ENCODE peak calls at places on chromosome 15, in six cellular contexts. K is IMR-90, G is HT-29, E is HCT116, Z is mucosa of descending colon, O is NCI-H146. Q is an unnamed sample.

GRCh38 chr15:90869601-90870353 is 1.4 kb downstream of the FURIN start:
- DNase-seq in O (no peak), E (peak), Z (peak), K (peak), G (peak), Q (peak)

GRCh38 chr15:84631706-84632272 is 22.3 kb downstream of the WDR73 start:
- DNase-seq in G (no peak), E (no peak), O (no peak), K (peak), Z (no peak), Q (no peak)

GRCh38 chr15:88649286-88649733 is 10.5 kb downstream of the ISG20 start:
- DNase-seq in G (no peak), E (peak), Z (peak), K (peak), O (no peak), Q (peak)

GRCh38 chr15:77017091-77017660 is 22.2 kb downstream of the PSTPIP1 start:
- DNase-seq in K (no peak), O (no peak), Z (peak), E (no peak), G (no peak), Q (no peak)

GRCh38 chr15:40282870-40283614 is at the start of gene ANKRD63:
- DNase-seq in E (no peak), K (no peak), G (no peak), O (peak), Z (peak), Q (peak)

GRCh38 chr15:94119923-94120775 is 111.2 kb upstream of the MCTP2 start:
- DNase-seq in E (peak), Z (no peak), O (peak), K (peak), G (peak), Q (peak)

GRCh38 chr15:49895337-49896223 is 223.5 kb downstream of the ATP8B4 start:
- DNase-seq in O (no peak), E (no peak), K (peak), Z (no peak), G (no peak), Q (no peak)

GRCh38 chr15:64749999-64750657 is 25.3 kb downstream of the RBPMS2 start:
- DNase-seq in K (peak), O (no peak), G (peak), E (no peak), Z (no peak), Q (no peak)

GRCh38 chr15:100350434-100351226 is 8.9 kb upstream of the ADAMTS17 start:
- DNase-seq in Z (no peak), G (peak), O (no peak), K (peak), E (no peak), Q (peak)

GRCh38 chr15:62110000-62110851 is 43.4 kb downstream of the C2CD4A start:
- DNase-seq in E (no peak), K (peak), G (no peak), Z (no peak), O (peak), Q (peak)

GRCh38 chr15:40320931-40321371 is 2.5 kb upstream of the INAFM2 start:
- DNase-seq in O (peak), E (peak), K (peak), G (peak), Z (no peak), Q (peak)

GRCh38 chr15:57323806-57324589 is 52.3 kb upstream of the CGNL1 start:
- DNase-seq in K (peak), G (peak), E (peak), Z (peak), O (peak), Q (peak)

GRCh38 chr15:31390777-31391486 is 64.3 kb downstream of the KLF13 start:
- DNase-seq in E (no peak), G (no peak), Z (peak), O (no peak), K (no peak), Q (no peak)

GRCh38 chr15:37246856-37247255 is 146.5 kb upstream of the MEIS2 start:
- DNase-seq in O (no peak), Z (no peak), K (no peak), E (no peak), G (no peak), Q (no peak)

GRCh38 chr15:84079885-84080777 is 155.4 kb upstream of the GOLGA6L4 start:
- DNase-seq in Z (peak), K (peak), G (no peak), E (no peak), O (peak), Q (peak)

GRCh38 chr15:75966073-75966472 is 46.2 kb downstream of the NRG4 start:
- DNase-seq in G (peak), Z (no peak), O (no peak), E (no peak), K (peak), Q (no peak)

GRCh38 chr15:49135893-49136292 is 19.5 kb downstream of the COPS2 start:
- DNase-seq in Z (no peak), K (peak), E (no peak), O (no peak), G (no peak), Q (no peak)

GRCh38 chr15:98842192-98842972 is 165.2 kb downstream of the PGPEP1L start:
- DNase-seq in Z (no peak), O (no peak), G (no peak), K (peak), E (no peak), Q (no peak)

GRCh38 chr15:33460166-33460805 is 149.5 kb downstream of the RYR3 start:
- DNase-seq in O (no peak), E (no peak), G (no peak), K (no peak), Z (no peak), Q (no peak)

GRCh38 chr15:40511472-40512133 is 40.8 kb downstream of the CHST14 start:
- DNase-seq in E (no peak), Z (peak), G (peak), O (peak), K (no peak), Q (peak)

GRCh38 chr15:35142578-35142977 is 57.5 kb upstream of the NANOGP8 start:
- DNase-seq in O (no peak), G (no peak), E (no peak), K (peak), Z (no peak), Q (no peak)

GRCh38 chr15:82184355-82184754 is 78.2 kb downstream of the EFL1 start:
- DNase-seq in G (no peak), E (no peak), O (no peak), K (no peak), Z (no peak), Q (no peak)

GRCh38 chr15:41948499-41948898 is 23.9 kb downstream of the EHD4 start:
- DNase-seq in G (no peak), O (no peak), K (no peak), E (no peak), Z (no peak), Q (no peak)

GRCh38 chr15:40743921-40744809 is 10.9 kb downstream of the RMDN3 start:
- DNase-seq in Z (no peak), K (peak), G (no peak), E (no peak), O (no peak), Q (no peak)

GRCh38 chr15:93477188-93477587 is 388.2 kb upstream of the RGMA start:
- DNase-seq in Z (no peak), O (no peak), G (no peak), E (no peak), K (no peak), Q (no peak)

GRCh38 chr15:78789615-78790014 is 21.6 kb downstream of the ADAMTS7 start:
- DNase-seq in Z (no peak), K (no peak), O (no peak), G (no peak), E (no peak), Q (no peak)